ENCODE peak calls at places on chromosomes 11 and 22, in ten cellular contexts. G, W, R, Z, I, H, T, D, N and O are unnamed samples.

GRCh38 chr11:124717786-124718634 is 21.7 kb upstream of the NRGN start:
- DNase-seq in I (peak; percentile 8), R (peak; percentile 31), H (peak; percentile 32), Z (peak; percentile 39), W (peak; percentile 20), T (peak; percentile 47), D (peak; percentile 73), G (no peak), N (peak; percentile 56), O (no peak)

GRCh38 chr22:45006101-45006872 is 3.5 kb downstream of the PHF21B start:
- DNase-seq in T (peak; percentile 2), Z (no peak), G (no peak), W (no peak), I (no peak), H (no peak), D (no peak), R (no peak), N (no peak), O (no peak)

GRCh38 chr11:73376168-73376802 is at the start of gene RELT:
- DNase-seq in R (peak; percentile 73), Z (peak; percentile 93), G (peak; percentile 83), W (peak; percentile 63), I (peak; percentile 90), D (peak; percentile 97), N (peak; percentile 89), H (peak; percentile 85), T (peak; percentile 95), O (no peak)

GRCh38 chr11:75743711-75744563 is 24.6 kb upstream of the DGAT2 start:
- DNase-seq in R (no peak), N (peak; percentile 29), D (no peak), I (peak; percentile 19), W (no peak), T (peak; percentile 17), G (no peak), H (no peak), Z (no peak), O (no peak)

GRCh38 chr11:79482800-79483199 is 42.0 kb upstream of the TENM4 start:
- DNase-seq in W (no peak), I (no peak), D (no peak), N (no peak), R (no peak), Z (no peak), G (no peak), T (no peak), H (no peak), O (no peak)

GRCh38 chr11:102389253-102389652 is 42.2 kb downstream of the BIRC2 start:
- DNase-seq in H (no peak), R (peak; percentile 7), Z (no peak), W (no peak), I (no peak), D (no peak), N (no peak), G (no peak), T (no peak), O (no peak)

GRCh38 chr11:78289547-78290292 is 101.0 kb downstream of the USP35 start:
- DNase-seq in R (no peak), W (no peak), I (no peak), G (no peak), Z (no peak), H (no peak), T (no peak), D (no peak), N (no peak), O (no peak)

GRCh38 chr11:75499423-75500305 is 26.1 kb downstream of the GDPD5 start:
- DNase-seq in T (peak; percentile 95), D (no peak), N (peak; percentile 38), W (peak; percentile 92), R (peak; percentile 97), H (no peak), Z (no peak), G (no peak), I (no peak), O (peak; percentile 91)

GRCh38 chr22:38599466-38599865 is 29.5 kb upstream of the DMC1 start:
- DNase-seq in G (no peak), H (no peak), T (no peak), W (no peak), R (no peak), Z (no peak), I (no peak), N (no peak), D (no peak), O (no peak)

GRCh38 chr22:44429941-44430587 is 68.0 kb downstream of the RTL6 start:
- DNase-seq in I (no peak), R (no peak), H (no peak), W (no peak), N (no peak), Z (no peak), D (no peak), T (no peak), G (no peak), O (no peak)

GRCh38 chr11:125593113-125593761 is 585 bp downstream of the STT3A start:
- DNase-seq in D (no peak), H (no peak), W (no peak), I (peak; percentile 19), T (peak; percentile 46), R (peak; percentile 37), N (no peak), G (no peak), Z (no peak), O (no peak)

GRCh38 chr11:114307524-114308203 is 11.5 kb downstream of the NNMT start:
- DNase-seq in T (peak; percentile 98), W (peak; percentile 60), H (peak; percentile 71), R (peak; percentile 89), G (peak; percentile 15), I (peak; percentile 29), N (peak; percentile 45), Z (no peak), D (no peak), O (peak; percentile 78)

GRCh38 chr22:42648017-42648367 is 1.2 kb downstream of the CYB5R3 start:
- DNase-seq in H (no peak), Z (no peak), W (no peak), R (no peak), G (no peak), I (no peak), N (no peak), T (no peak), D (no peak), O (no peak)

GRCh38 chr11:112652786-112653390 is 308.3 kb upstream of the NCAM1 start:
- DNase-seq in Z (no peak), H (no peak), G (no peak), I (no peak), D (no peak), T (peak; percentile 10), R (peak; percentile 65), W (peak; percentile 45), N (no peak), O (no peak)

GRCh38 chr11:96213500-96213899 is 129.5 kb downstream of the MAML2 start:
- DNase-seq in H (peak; percentile 50), G (no peak), Z (no peak), W (peak; percentile 63), D (no peak), T (peak; percentile 74), N (no peak), R (peak; percentile 91), I (no peak), O (peak; percentile 57)

GRCh38 chr11:57779275-57779674 is 17.7 kb downstream of the CTNND1 start:
- DNase-seq in G (peak; percentile 79), W (no peak), R (peak; percentile 69), D (peak; percentile 60), H (peak; percentile 41), N (no peak), T (peak; percentile 79), Z (no peak), I (peak; percentile 69), O (no peak)

GRCh38 chr22:29146101-29146560 is 59.6 kb upstream of the EMID1 start:
- DNase-seq in R (no peak), T (no peak), N (no peak), W (no peak), Z (no peak), D (no peak), G (no peak), I (no peak), H (no peak), O (no peak)

GRCh38 chr11:31808721-31809542 is 2.2 kb downstream of the PAX6 start:
- DNase-seq in Z (no peak), N (no peak), H (no peak), I (no peak), W (no peak), D (peak; percentile 22), T (no peak), R (peak; percentile 27), G (no peak), O (no peak)

GRCh38 chr11:4032097-4032496 is 62.5 kb upstream of the RRM1 start:
- DNase-seq in G (no peak), I (no peak), N (no peak), D (no peak), Z (no peak), R (no peak), H (no peak), T (no peak), W (no peak), O (no peak)

GRCh38 chr11:62061356-62062222 is 62.2 kb upstream of the INCENP start:
- DNase-seq in Z (no peak), N (no peak), D (no peak), H (no peak), W (no peak), T (peak; percentile 45), G (no peak), I (peak; percentile 39), R (no peak), O (no peak)
- TF ChIP-seq CTCF in Z (no peak), N (no peak), D (peak; percentile 15), H (no peak), W (no peak), T (peak; percentile 34), G (peak; percentile 22), I (peak; percentile 78), R (no peak), O (no peak)

GRCh38 chr22:19150482-19151328 is 613 bp upstream of the GSC2 start:
- DNase-seq in R (no peak), H (no peak), T (no peak), D (no peak), W (no peak), I (no peak), N (no peak), G (no peak), Z (no peak), O (no peak)
- H3K4me3 ChIP-seq in R (no peak overlapping the region), H (no peak overlapping the region), T (no peak overlapping the region), D (no peak overlapping the region), W (no peak overlapping the region), I (no peak overlapping the region), N (no peak overlapping the region), G (no peak overlapping the region), Z (no peak overlapping the region), O (no peak overlapping the region)

GRCh38 chr11:65377777-65378176 is 4.7 kb downstream of the SLC25A45 start:
- DNase-seq in Z (no peak), R (no peak), H (no peak), G (no peak), N (no peak), I (no peak), T (no peak), D (no peak), W (no peak), O (no peak)
- TF ChIP-seq CTCF in Z (no peak), R (no peak), H (no peak), G (no peak), N (no peak), I (peak; percentile 23), T (no peak), D (no peak), W (peak; percentile 8), O (no peak)

DNA sequence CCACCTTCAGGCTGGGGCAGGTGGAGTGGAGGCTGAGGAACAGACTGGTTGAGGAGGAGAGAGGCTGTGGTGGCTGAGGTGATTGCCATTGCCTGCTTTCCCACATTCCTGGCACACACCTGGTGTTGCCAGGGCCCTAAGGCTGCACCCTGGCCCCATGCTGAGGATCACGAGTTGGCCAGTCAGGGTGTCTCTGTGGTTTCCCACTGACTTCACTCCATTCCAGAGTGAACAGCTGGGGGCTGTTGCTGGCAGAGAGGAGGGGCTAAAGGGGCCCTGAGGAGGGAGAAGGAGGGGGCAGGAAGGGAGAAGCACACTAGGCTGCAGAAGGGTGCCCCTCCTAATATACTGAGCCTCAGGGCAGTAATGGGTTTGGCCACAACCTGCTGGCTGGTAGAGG is 1.8 kb downstream of the TMEM86A start:
- DNase-seq in G (no peak), Z (no peak), D (no peak), T (peak; percentile 43), I (no peak), H (no peak), R (no peak), N (no peak), W (no peak), O (no peak)
- H3K4me3 ChIP-seq in G (no peak overlapping the region), Z (no peak overlapping the region), D (no peak overlapping the region), T (no peak overlapping the region), I (no peak overlapping the region), H (no peak overlapping the region), R (no peak overlapping the region), N (peak overlapping the region; percentile 96), W (no peak overlapping the region), O (no peak overlapping the region)